ENCODE peak calls at places on chromosomes 6 and 20, in four cellular contexts. W, Z, V and F are unnamed samples.

GRCh38 chr6:122878809-122879208 is 89.8 kb downstream of the SMPDL3A start:
- DNase-seq in W (no peak), Z (no peak), V (no peak), F (no peak)

GRCh38 chr6:106966671-106967522 is 7.6 kb downstream of the CD24 start:
- DNase-seq in W (no peak), Z (no peak), V (no peak), F (peak; percentile 27)

GRCh38 chr20:53829086-53829703 is 235.6 kb upstream of the ZNF217 start:
- DNase-seq in W (peak; percentile 95), Z (peak; percentile 97), V (peak; percentile 99), F (peak; percentile 90)

GRCh38 chr6:26025894-26026832 is 61.1 kb upstream of the HFE start:
- DNase-seq in W (peak; percentile 96), Z (peak; percentile 99), V (peak; percentile 96), F (peak; percentile 92)

GRCh38 chr6:16827627-16828026 is 66.4 kb upstream of the ATXN1 start:
- DNase-seq in W (no peak), Z (no peak), V (no peak), F (no peak)

GRCh38 chr6:8279094-8279805 is 156.1 kb downstream of the SLC35B3 start:
- DNase-seq in W (no peak), Z (no peak), V (no peak), F (no peak)

GRCh38 chr20:63860325-63861051 is 810 bp upstream of the ABHD16B start:
- DNase-seq in W (no peak), Z (no peak), V (no peak), F (no peak)

GRCh38 chr6:147278891-147279290 is 74.7 kb downstream of the STXBP5 start:
- DNase-seq in W (no peak), Z (no peak), V (no peak), F (no peak)

GRCh38 chr6:20876016-20876415 is 341.8 kb downstream of the CDKAL1 start:
- DNase-seq in W (peak; percentile 65), Z (peak; percentile 77), V (peak; percentile 13), F (peak; percentile 55)

GRCh38 chr6:163406830-163407229 is 7.7 kb upstream of the QKI start:
- DNase-seq in W (no peak), Z (no peak), V (no peak), F (no peak)

GRCh38 chr6:163408352-163408991 is 6.0 kb upstream of the QKI start:
- DNase-seq in W (no peak), Z (no peak), V (no peak), F (no peak)

GRCh38 chr6:163404825-163405265 is 9.7 kb upstream of the QKI start:
- DNase-seq in W (peak; percentile 51), Z (no peak), V (no peak), F (no peak)

GRCh38 chr6:163405412-163406309 is 8.9 kb upstream of the QKI start:
- DNase-seq in W (no peak), Z (no peak), V (no peak), F (no peak)

GRCh38 chr6:163406320-163406719 is 8.2 kb upstream of the QKI start:
- DNase-seq in W (no peak), Z (no peak), V (no peak), F (no peak)
- H3K4me3 ChIP-seq in W (peak overlapping the region; percentile 43), Z (peak overlapping the region; percentile 53), V (peak overlapping the region; percentile 42), F (peak overlapping the region; percentile 49)

GRCh38 chr6:63572733-63573139 is 456 bp downstream of the LOC128125822 start:
- DNase-seq in W (no peak), Z (no peak), V (no peak), F (no peak)

GRCh38 chr6:63573140-63573898 is 1.0 kb downstream of the LOC128125822 start:
- DNase-seq in W (peak; percentile 72), Z (peak; percentile 55), V (peak; percentile 68), F (peak; percentile 95)

GRCh38 chr6:63576147-63576772 is 4.0 kb downstream of the LOC128125822 start:
- DNase-seq in W (no peak), Z (no peak), V (no peak), F (no peak)

GRCh38 chr6:63573899-63574553 is 1.7 kb downstream of the LOC128125822 start:
- DNase-seq in W (peak; percentile 68), Z (peak; percentile 64), V (peak; percentile 62), F (peak; percentile 47)

DNA sequence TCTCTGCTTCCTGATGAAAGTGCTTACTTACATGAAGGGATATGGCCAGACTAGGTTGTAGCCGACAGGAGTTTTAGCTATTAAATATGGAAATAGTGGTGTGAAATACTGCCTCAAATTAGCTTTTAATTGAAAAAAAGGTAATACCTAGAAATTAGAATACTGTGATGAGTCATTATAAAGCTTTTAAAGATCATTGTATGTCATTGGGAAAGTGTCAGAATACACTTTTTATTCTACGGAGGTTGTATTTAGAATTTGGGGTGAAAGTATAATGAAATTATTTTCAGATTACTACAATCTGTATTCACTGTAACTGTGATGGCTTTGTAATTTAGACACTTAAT is 2.2 kb downstream of the LOC128125822 start:
- DNase-seq in W (no peak), Z (no peak), V (no peak), F (no peak)
- H3K27ac ChIP-seq in W (no peak overlapping the region), Z (peak overlapping the region; percentile 99), V (no peak overlapping the region), F (peak overlapping the region; percentile 99)

GRCh38 chr6:47922391-47922790 is 140.6 kb downstream of the OPN5 start:
- DNase-seq in W (peak; percentile 31), Z (no peak), V (no peak), F (no peak)

GRCh38 chr6:47919875-47920274 is 138.0 kb downstream of the OPN5 start:
- DNase-seq in W (peak; percentile 1), Z (no peak), V (no peak), F (no peak)

DNA sequence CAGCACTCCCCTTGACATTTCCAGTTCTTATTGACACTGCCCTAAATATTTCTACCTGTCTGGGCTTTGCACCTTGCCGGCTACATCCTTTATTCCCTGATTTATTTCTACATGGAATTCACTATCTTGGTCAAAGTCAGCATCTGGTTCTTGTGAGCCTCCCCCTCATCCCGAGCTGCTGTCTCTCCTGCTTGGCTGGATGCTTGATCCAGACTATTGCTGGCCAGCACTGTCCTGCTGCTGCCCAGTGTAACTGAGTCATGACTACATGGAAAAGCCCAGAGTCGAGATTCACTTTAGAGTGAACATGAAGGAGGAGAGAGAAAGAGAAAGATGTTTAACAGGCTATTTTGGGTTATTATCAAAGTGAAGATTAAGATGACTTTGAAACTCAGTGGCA is 142.2 kb downstream of the OPN5 start:
- DNase-seq in W (no peak), Z (no peak), V (no peak), F (no peak)
- H3K4me2 ChIP-seq in W (no peak overlapping the region), Z (no peak overlapping the region), V (no peak overlapping the region), F (no peak overlapping the region)

GRCh38 chr6:31495580-31495979 is 2.4 kb upstream of the MICB start:
- DNase-seq in W (peak; percentile 51), Z (peak; percentile 62), V (peak; percentile 57), F (peak; percentile 28)
- H3K4me3 ChIP-seq in W (peak overlapping the region; percentile 65), Z (no peak overlapping the region), V (peak overlapping the region; percentile 77), F (no peak overlapping the region)

GRCh38 chr20:37314617-37315292 is 25.3 kb downstream of the MANBAL start:
- DNase-seq in W (peak; percentile 70), Z (peak; percentile 13), V (no peak), F (no peak)
- H3K27ac ChIP-seq in W (peak overlapping the region; percentile 89), Z (peak overlapping the region; percentile 69), V (no peak overlapping the region), F (peak overlapping the region; percentile 75)

GRCh38 chr6:158798311-158798710 is 20.9 kb downstream of the EZR start:
- DNase-seq in W (no peak), Z (no peak), V (no peak), F (no peak)

GRCh38 chr6:158796353-158796752 is 22.8 kb downstream of the EZR start:
- DNase-seq in W (no peak), Z (no peak), V (no peak), F (no peak)

GRCh38 chr6:158793432-158793831 is 25.7 kb downstream of the EZR start:
- DNase-seq in W (peak; percentile 69), Z (peak; percentile 65), V (peak; percentile 57), F (no peak)

GRCh38 chr6:158797331-158798202 is 21.6 kb downstream of the EZR start:
- DNase-seq in W (peak; percentile 78), Z (peak; percentile 76), V (no peak), F (peak; percentile 50)

DNA sequence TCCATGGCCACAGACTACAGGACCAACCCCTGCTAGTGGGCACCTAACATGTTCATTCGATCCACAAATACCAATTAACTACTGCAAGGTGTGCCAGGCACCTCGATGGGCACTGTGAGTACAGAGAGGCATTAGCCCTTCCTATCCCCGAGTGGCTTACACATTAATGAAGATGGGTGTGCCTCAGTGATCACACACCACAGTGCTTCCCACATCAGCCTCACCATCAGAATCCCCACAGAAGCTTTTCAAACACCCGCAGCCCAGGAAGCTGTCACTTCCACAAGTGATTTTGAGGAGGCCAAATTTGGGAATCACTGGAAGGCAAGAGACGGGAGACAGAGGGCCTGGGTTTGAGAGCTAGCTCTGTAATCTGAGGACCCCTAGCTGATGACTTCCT is 23.7 kb downstream of the EZR start:
- DNase-seq in W (no peak), Z (no peak), V (no peak), F (no peak)
- H3K4me2 ChIP-seq in W (no peak overlapping the region), Z (no peak overlapping the region), V (no peak overlapping the region), F (no peak overlapping the region)

DNA sequence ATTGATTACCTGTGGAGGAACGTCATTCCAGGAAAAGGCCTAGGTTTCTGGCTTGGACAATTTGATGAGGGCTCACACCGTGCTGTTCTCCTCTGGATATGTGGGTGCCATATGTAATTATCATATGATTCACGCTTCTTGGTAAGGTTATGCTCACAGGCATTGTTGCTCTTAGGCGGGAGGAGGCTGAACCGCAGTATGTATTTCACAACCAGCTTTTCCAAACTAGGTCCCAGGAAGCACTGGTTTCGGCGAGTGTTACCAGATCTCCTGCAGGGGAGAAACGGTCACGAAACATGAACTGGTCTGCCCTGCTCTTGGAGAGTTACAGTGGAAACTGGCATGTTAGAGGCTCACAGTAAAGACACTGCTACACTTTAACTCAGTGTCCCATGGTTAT is 793 bp upstream of the FAM50B start:
- DNase-seq in W (peak; percentile 31), Z (no peak), V (no peak), F (peak; percentile 83)
- H3K4me3 ChIP-seq in W (peak overlapping the region; percentile 39), Z (no peak overlapping the region), V (peak overlapping the region; percentile 61), F (peak overlapping the region; percentile 35)

DNA sequence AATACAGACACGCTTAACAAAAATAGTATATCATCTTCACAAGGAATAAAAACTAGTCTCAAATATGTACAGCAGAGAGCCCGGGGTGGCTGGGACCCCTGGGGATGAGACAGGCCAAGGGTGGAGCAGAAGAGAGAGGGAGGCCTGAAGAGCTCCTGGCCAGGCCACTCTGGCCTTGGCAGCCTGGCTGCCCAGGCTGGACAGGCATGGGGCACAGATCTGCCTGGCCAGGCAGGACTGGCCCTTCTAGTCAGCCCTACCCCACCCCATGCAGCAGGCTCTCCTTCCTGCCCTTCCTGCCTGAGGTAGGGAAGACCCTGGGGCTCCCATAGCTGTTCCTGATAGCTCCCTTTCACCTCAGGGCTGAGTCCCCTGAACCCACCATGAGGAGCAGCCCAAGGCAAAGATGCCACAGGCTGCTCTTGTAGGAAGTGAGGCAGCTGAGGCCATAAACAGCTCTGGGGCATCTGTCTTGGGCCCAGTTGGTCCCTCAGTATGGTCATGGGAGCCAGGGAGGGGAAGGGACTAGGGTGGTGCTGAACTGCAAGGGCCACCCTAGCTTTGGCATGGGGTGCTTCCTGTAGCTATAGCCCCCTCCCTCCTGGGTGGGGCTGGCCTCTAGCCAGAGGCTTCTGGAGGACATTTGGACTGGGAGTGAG is 27.1 kb downstream of the COX4I2 start:
- DNase-seq in W (no peak), Z (no peak), V (no peak), F (no peak)
- H3K27ac ChIP-seq in W (no peak overlapping the region), Z (no peak overlapping the region), V (peak overlapping the region; percentile 2), F (no peak overlapping the region)